ENCODE peak calls at places on chromosomes 3 and 15, in four cellular contexts. L, R, N and J are unnamed samples.

GRCh38 chr3:169998668-169999131 is 32.1 kb downstream of the SEC62 start:
- DNase-seq in L (peak), R (no peak), N (no peak), J (peak)

GRCh38 chr15:70060214-70061085 is 37.3 kb downstream of the TLE3 start:
- DNase-seq in L (no peak), R (no peak), N (no peak), J (no peak)

GRCh38 chr3:195850857-195851531 is 39.3 kb upstream of the MUC4 start:
- DNase-seq in L (peak), R (peak), N (peak), J (peak)

GRCh38 chr15:44087578-44088190 is 107.4 kb downstream of the FRMD5 start:
- DNase-seq in L (no peak), R (no peak), N (no peak), J (peak)

GRCh38 chr3:129506272-129506742 is 22.1 kb upstream of the RHO start:
- DNase-seq in L (no peak), R (no peak), N (no peak), J (no peak)

GRCh38 chr3:116951610-116952009 is 242.0 kb downstream of the TUSC7 start:
- DNase-seq in L (no peak), R (no peak), N (no peak), J (no peak)

GRCh38 chr3:171654809-171655208 is 155.5 kb downstream of the PLD1 start:
- DNase-seq in L (no peak), R (peak), N (peak), J (peak)

GRCh38 chr3:162704991-162705390 is 1208.4 kb downstream of the OTOL1 start:
- DNase-seq in L (no peak), R (no peak), N (no peak), J (no peak)

GRCh38 chr3:18428036-18428435 is 2.9 kb upstream of the SATB1 start:
- DNase-seq in L (no peak), R (no peak), N (no peak), J (no peak)

GRCh38 chr3:20104167-20104661 is 64.0 kb downstream of the KAT2B start:
- DNase-seq in L (no peak), R (peak), N (no peak), J (no peak)

GRCh38 chr3:73637042-73637441 is 12.3 kb upstream of the PDZRN3 start:
- DNase-seq in L (no peak), R (no peak), N (no peak), J (no peak)

GRCh38 chr3:100169186-100169585 is 54.9 kb upstream of the FILIP1L start:
- DNase-seq in L (no peak), R (no peak), N (no peak), J (no peak)

GRCh38 chr3:13011369-13012227 is 61.6 kb downstream of the IQSEC1 start:
- DNase-seq in L (peak), R (no peak), N (no peak), J (no peak)

GRCh38 chr15:77034620-77035467 is 36.1 kb downstream of the TSPAN3 start:
- DNase-seq in L (no peak), R (no peak), N (no peak), J (no peak)

GRCh38 chr3:48662753-48663488 is at the start of gene CELSR3:
- DNase-seq in L (peak), R (peak), N (peak), J (peak)

GRCh38 chr3:86578071-86578470 is 412.9 kb downstream of the VGLL3 start:
- DNase-seq in L (no peak), R (no peak), N (no peak), J (no peak)

GRCh38 chr3:66038726-66039589 is at the start of gene MAGI1:
- DNase-seq in L (peak), R (peak), N (peak), J (peak)

GRCh38 chr15:58115692-58116091 is 22.5 kb upstream of the AQP9 start:
- DNase-seq in L (no peak), R (no peak), N (no peak), J (peak)

GRCh38 chr15:56805466-56806146 is 72.3 kb upstream of the ZNF280D start:
- DNase-seq in L (no peak), R (peak), N (peak), J (peak)

GRCh38 chr3:134594236-134594825 is 56.5 kb downstream of the KY start:
- DNase-seq in L (no peak), R (no peak), N (no peak), J (no peak)

GRCh38 chr15:31157644-31158069 is 56.1 kb upstream of the TRPM1 start:
- DNase-seq in L (no peak), R (no peak), N (no peak), J (no peak)

GRCh38 chr3:54951405-54951804 is 23.5 kb upstream of the LRTM1 start:
- DNase-seq in L (peak), R (peak), N (peak), J (peak)

GRCh38 chr3:61572879-61573278 is 11.5 kb downstream of the PTPRG start:
- DNase-seq in L (no peak), R (no peak), N (no peak), J (no peak)

GRCh38 chr3:155560135-155560534 is 184.7 kb downstream of the PLCH1 start:
- DNase-seq in L (no peak), R (no peak), N (no peak), J (no peak)

GRCh38 chr3:138890555-138891187 is 55.9 kb upstream of the PIK3CB start:
- DNase-seq in L (peak), R (peak), N (no peak), J (no peak)

GRCh38 chr15:96418146-96418545 is 87.6 kb downstream of the NR2F2 start:
- DNase-seq in L (no peak), R (no peak), N (no peak), J (no peak)

GRCh38 chr3:12423918-12424634 is 60.2 kb upstream of the TSEN2 start:
- DNase-seq in L (no peak), R (no peak), N (no peak), J (peak)

GRCh38 chr3:190083631-190084030 is 37.1 kb downstream of the P3H2 start:
- DNase-seq in L (no peak), R (no peak), N (no peak), J (peak)

GRCh38 chr3:49747792-49748480 is 24.2 kb upstream of the GMPPB start:
- DNase-seq in L (no peak), R (no peak), N (no peak), J (peak)

GRCh38 chr3:10992946-10993728 is 589 bp downstream of the SLC6A1 start:
- DNase-seq in L (no peak), R (no peak), N (no peak), J (no peak)

GRCh38 chr3:11386413-11387155 is 114.4 kb downstream of the ATG7 start:
- DNase-seq in L (no peak), R (no peak), N (peak), J (peak)

GRCh38 chr15:89136818-89137772 is 48.8 kb downstream of the ABHD2 start:
- DNase-seq in L (no peak), R (no peak), N (no peak), J (no peak)

GRCh38 chr3:69033470-69033869 is 18.7 kb downstream of the TMF1 start:
- DNase-seq in L (no peak), R (no peak), N (no peak), J (peak)

GRCh38 chr3:72447059-72447946 is 400.9 kb downstream of the SHQ1 start:
- DNase-seq in L (peak), R (peak), N (peak), J (peak)

GRCh38 chr3:52780298-52780585 is 2.8 kb downstream of the ITIH1 start:
- DNase-seq in L (no peak), R (no peak), N (no peak), J (no peak)

GRCh38 chr15:25416693-25417092 is 22.1 kb downstream of the UBE3A start:
- DNase-seq in L (peak), R (no peak), N (no peak), J (no peak)

GRCh38 chr15:71079208-71080044 is 35.8 kb upstream of the THSD4 start:
- DNase-seq in L (no peak), R (no peak), N (no peak), J (peak)

GRCh38 chr15:99963096-99963825 is 230.0 kb upstream of the LYSMD4 start:
- DNase-seq in L (no peak), R (peak), N (peak), J (no peak)

GRCh38 chr3:126551839-126552687 is 6.7 kb downstream of the C3orf22 start:
- DNase-seq in L (no peak), R (peak), N (peak), J (no peak)

DNA sequence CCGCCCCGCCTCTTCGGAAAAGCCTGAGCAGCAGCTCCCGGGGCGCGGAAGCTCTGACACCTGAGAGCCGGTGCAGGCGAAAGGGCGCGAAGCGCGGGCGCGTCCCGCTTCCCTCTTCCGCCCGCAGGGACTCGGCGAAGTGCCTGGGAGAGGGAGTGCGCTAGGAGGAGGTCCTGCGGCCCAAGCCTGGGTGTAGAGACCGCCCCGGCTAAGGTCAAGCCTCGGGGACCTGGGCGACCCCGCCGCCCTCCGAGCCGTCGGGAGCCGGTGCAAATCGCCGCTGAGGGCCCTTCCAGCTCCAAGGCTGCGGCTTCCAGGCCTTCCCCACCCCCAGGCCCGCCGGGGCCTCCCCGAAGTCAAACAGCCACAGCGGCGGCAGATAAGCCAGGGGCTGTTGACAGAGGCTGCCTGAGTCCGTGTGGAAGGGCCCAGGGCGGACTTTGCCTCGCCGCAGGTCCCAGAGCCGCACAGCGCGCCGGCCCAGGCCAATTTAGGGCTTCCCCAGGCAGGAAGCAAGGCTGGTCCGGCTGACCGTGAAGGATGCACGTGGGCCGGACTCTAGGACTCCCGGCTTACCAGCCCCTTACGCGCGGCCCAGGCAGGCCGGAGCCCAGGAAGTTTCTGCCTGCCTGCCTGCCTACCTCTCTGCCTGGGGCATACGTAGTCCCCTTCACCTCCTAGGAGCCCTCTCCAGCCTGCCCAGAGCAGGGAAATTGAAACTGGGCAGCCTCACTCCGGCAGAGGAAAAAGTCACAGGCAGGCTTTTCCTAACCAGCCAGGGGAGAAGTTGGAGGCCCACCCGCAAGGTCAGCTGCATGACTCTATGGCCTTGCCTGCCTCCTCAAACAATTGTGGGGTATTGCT is 2.3 kb downstream of the ITPKA start:
- DNase-seq in L (no peak), R (no peak), N (no peak), J (no peak)
- H3K4me3 ChIP-seq in L (no peak), R (no peak), N (no peak), J (no peak)

GRCh38 chr15:55587321-55588069 is 650 bp downstream of the PYGO1 start:
- DNase-seq in L (no peak), R (no peak), N (peak), J (peak)
- TF ChIP-seq CTCF in L (no peak), R (no peak), N (no peak), J (no peak)

GRCh38 chr3:184982058-184982457 is 170.1 kb downstream of the VPS8 start:
- DNase-seq in L (no peak), R (no peak), N (no peak), J (no peak)
- H3K4me3 ChIP-seq in L (no peak), R (no peak), N (no peak), J (no peak)

DNA sequence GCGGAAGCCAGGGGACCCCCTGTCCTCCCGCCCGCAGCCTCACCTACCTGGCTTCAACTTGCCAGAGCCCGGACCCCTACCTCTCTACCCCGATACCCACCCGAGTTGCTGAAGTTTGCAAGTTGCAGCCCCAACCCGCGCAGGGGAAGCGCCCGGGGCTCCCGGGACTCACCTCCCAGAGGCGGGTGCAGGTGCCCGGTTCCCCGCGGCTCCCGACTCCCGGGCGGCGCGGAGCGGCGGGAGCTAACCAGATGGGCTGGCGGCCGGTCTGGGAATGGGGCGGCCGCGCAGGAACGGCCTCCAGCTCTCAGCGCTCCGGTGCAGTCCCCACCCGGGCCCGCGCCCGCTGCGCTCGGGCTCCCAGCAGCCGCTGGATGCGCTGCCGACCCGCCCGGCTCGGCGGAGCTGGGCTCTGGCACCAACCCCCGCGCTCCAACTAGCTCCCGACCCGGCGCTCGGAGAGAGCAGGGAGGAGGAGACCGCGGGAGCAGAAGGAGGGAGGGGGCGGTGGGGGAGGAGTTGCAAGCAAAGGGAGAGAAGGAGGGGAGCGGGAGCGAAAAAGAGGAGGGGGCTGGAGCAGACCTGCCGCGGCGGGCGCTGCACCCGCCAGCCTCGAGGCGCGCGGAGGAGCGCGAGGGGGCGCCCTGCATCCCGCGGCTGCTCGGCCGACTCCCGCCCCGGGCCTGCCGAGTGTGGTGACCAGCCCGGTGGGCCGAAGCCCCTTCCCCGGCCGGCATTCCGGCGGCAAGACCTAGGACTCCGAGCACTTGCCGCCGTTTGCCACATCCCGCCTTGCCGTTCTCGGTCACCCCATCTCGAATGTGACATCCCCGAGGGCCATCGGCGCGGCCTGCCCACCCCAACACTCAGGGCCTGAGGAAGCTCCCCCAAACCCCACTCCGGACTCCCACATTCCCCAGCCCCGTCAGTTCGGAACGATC is at the start of gene SEMA5B:
- DNase-seq in L (no peak), R (no peak), N (peak), J (no peak)
- TF ChIP-seq CTCF in L (peak), R (no peak), N (peak), J (peak)

DNA sequence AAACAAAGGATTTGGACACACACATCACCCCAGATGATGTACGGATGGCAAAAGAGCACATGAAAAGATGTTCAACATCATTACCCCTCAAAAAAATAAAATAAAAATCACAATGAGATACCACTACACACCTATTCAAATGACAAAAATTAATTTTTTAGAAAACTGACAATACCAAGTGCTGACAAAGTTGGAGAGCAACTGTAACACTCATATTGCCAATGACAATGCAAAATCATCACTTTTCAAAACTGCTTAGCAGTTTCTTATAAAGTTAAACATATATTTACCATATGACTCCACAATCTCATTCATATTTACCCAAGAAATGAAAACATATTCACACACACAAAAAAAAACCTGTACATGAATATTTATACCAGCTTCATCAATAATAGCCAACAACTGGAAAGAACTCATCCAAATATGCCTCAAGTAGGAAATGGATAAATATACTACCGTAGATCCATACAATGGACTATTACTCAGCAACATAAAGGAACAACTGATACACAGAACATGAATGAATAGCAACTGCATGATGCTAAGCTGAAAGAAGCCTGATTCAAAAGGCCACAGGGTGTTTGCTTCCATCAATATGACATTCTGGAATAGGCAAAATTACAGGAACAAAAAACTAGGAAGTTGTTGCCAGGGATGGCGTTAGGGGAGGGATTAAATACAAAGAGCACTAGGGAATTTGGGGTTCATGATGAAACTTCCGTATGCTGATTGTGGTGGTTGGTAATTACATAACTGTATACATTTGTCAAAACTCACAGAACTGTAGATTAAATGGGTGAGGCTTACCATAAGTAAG is 1.3 kb downstream of the FSIP1 start:
- DNase-seq in L (no peak), R (no peak), N (no peak), J (no peak)
- H3K4me3 ChIP-seq in L (peak), R (no peak), N (no peak), J (no peak)

GRCh38 chr3:14145236-14145635 is 20.4 kb downstream of the TMEM43 start:
- DNase-seq in L (no peak), R (no peak), N (no peak), J (peak)

GRCh38 chr3:14144423-14145075 is 19.7 kb downstream of the TMEM43 start:
- DNase-seq in L (peak), R (peak), N (peak), J (peak)

GRCh38 chr3:14147063-14147435 is 22.2 kb downstream of the TMEM43 start:
- DNase-seq in L (no peak), R (no peak), N (no peak), J (no peak)

GRCh38 chr3:14146381-14147062 is 21.7 kb downstream of the TMEM43 start:
- DNase-seq in L (no peak), R (no peak), N (no peak), J (no peak)

GRCh38 chr3:14145670-14146380 is 21.0 kb downstream of the TMEM43 start:
- DNase-seq in L (no peak), R (no peak), N (no peak), J (no peak)
- TF ChIP-seq CTCF in L (no peak), R (no peak), N (no peak), J (no peak)

DNA sequence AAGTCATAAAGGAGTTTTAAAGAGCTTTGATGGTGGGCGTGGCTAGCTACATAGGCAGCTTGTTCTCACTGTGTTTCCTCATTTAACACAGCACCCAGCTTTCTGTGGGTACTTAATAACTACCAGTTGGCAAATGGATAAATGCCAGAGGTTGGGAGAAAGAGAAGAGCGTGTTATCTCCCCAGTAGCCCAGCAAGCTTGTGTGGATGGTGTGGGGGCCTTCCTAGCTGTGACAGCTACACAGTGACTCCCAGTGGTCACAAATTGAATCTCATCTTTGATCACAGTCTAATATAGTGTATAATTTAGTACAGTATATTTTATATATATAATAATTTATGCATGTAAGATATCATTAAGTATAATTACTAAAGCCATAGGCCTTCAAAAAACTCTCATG is 984.1 kb downstream of the EPHA3 start:
- DNase-seq in L (peak), R (no peak), N (no peak), J (peak)
- H3K4me3 ChIP-seq in L (no peak), R (no peak), N (no peak), J (no peak)

GRCh38 chr15:90418627-90419026 is 30.6 kb downstream of the IQGAP1 start:
- DNase-seq in L (no peak), R (no peak), N (no peak), J (no peak)

GRCh38 chr15:90411176-90411575 is 23.1 kb downstream of the IQGAP1 start:
- DNase-seq in L (no peak), R (no peak), N (no peak), J (no peak)

GRCh38 chr15:90414408-90415028 is 26.5 kb downstream of the IQGAP1 start:
- DNase-seq in L (no peak), R (no peak), N (no peak), J (peak)

GRCh38 chr15:90412356-90413194 is 24.5 kb downstream of the IQGAP1 start:
- DNase-seq in L (peak), R (peak), N (no peak), J (peak)

GRCh38 chr15:90413411-90414379 is 25.7 kb downstream of the IQGAP1 start:
- DNase-seq in L (no peak), R (no peak), N (no peak), J (peak)
- TF ChIP-seq CTCF in L (no peak), R (no peak), N (no peak), J (no peak)